ENCODE peak calls at places on chromosomes 3 and 15, in eight cellular contexts. A is T-helper 1 cell; E is activated T-cell treated with anti-CD3 and anti-CD28 coated beads, Interleukin-2, amount 50 U/mL, for 4 hours; I is EL; O is B cell; N is sciatic nerve; K is Ammon's horn; Z is NCI-H345. F is an unnamed sample.
A peak's percentile ranks its signal among the peaks of the same experiment; 100 is the strongest.

GRCh38 chr3:71541313-71541712 is 42.2 kb downstream of the FOXP1 start:
- DNase-seq in A (no peak), E (no peak), I (no peak), O (no peak), N (no peak), K (no peak), Z (no peak), F (no peak)

GRCh38 chr15:75360391-75360790 is 8.0 kb downstream of the MAN2C1 start:
- DNase-seq in A (no peak), E (no peak), I (no peak), O (no peak), N (no peak), K (no peak), Z (no peak), F (no peak)

GRCh38 chr3:13110678-13111116 is 37.5 kb upstream of the IQSEC1 start:
- DNase-seq in A (no peak), E (no peak), I (peak; percentile 69), O (peak; percentile 96), N (peak; percentile 41), K (no peak), Z (no peak), F (no peak)

GRCh38 chr3:188796122-188796631 is 375.6 kb upstream of the TPRG1 start:
- DNase-seq in A (no peak), E (no peak), I (peak; percentile 93), O (peak; percentile 47), N (no peak), K (peak; percentile 76), Z (no peak), F (no peak)

GRCh38 chr3:165206454-165207266 is 10.5 kb upstream of the SLITRK3 start:
- DNase-seq in A (no peak), E (no peak), I (peak; percentile 71), O (no peak), N (peak; percentile 82), K (peak; percentile 92), Z (peak; percentile 77), F (no peak)

GRCh38 chr3:113659996-113660395 is 36.4 kb downstream of the USF3 start:
- DNase-seq in A (no peak), E (no peak), I (no peak), O (no peak), N (no peak), K (no peak), Z (no peak), F (no peak)

GRCh38 chr3:148880681-148881080 is 15.6 kb downstream of the CPA3 start:
- DNase-seq in A (no peak), E (no peak), I (peak; percentile 58), O (no peak), N (no peak), K (no peak), Z (no peak), F (no peak)

GRCh38 chr3:62546266-62546665 is 172.9 kb upstream of the FEZF2 start:
- DNase-seq in A (no peak), E (no peak), I (no peak), O (no peak), N (no peak), K (no peak), Z (no peak), F (no peak)

GRCh38 chr3:110165753-110166152 is 828.4 kb upstream of the DPPA4 start:
- DNase-seq in A (no peak), E (no peak), I (no peak), O (no peak), N (no peak), K (no peak), Z (no peak), F (no peak)

GRCh38 chr15:73200339-73200738 is 148.1 kb downstream of the NEO1 start:
- DNase-seq in A (no peak), E (no peak), I (no peak), O (no peak), N (no peak), K (no peak), Z (no peak), F (no peak)

GRCh38 chr3:24145981-24146822 is 201.1 kb downstream of the NR1D2 start:
- DNase-seq in A (no peak), E (no peak), I (peak; percentile 96), O (no peak), N (no peak), K (peak; percentile 8), Z (no peak), F (no peak)

GRCh38 chr15:28955686-28956421 is 70.1 kb downstream of the APBA2 start:
- DNase-seq in A (no peak), E (no peak), I (peak; percentile 86), O (no peak), N (no peak), K (no peak), Z (no peak), F (peak; percentile 36)

GRCh38 chr3:46998852-46999515 is 19.5 kb downstream of the NBEAL2 start:
- DNase-seq in A (no peak), E (no peak), I (no peak), O (no peak), N (no peak), K (no peak), Z (no peak), F (no peak)

GRCh38 chr3:29022976-29023375 is 257.9 kb upstream of the RBMS3 start:
- DNase-seq in A (no peak), E (no peak), I (no peak), O (no peak), N (no peak), K (no peak), Z (no peak), F (no peak)

F was measured in cardiac septum.